ENCODE peak calls at places on chromosomes 5 and 9, in six cellular contexts. D, X, U, Y, I and T are unnamed samples.

GRCh38 chr9:116207371-116208111 is 54.0 kb downstream of the PAPPA start:
- DNase-seq in D (no peak), X (no peak), U (no peak), Y (no peak), I (no peak), T (no peak)

GRCh38 chr9:96612105-96612965 is 7.3 kb downstream of the CDC14B start:
- DNase-seq in D (peak; percentile 62), X (peak; percentile 90), U (peak; percentile 80), Y (peak; percentile 94), I (no peak), T (no peak)

GRCh38 chr9:69295872-69296562 is 29.0 kb upstream of the ENTREP1 start:
- DNase-seq in D (no peak), X (no peak), U (no peak), Y (peak; percentile 2), I (no peak), T (peak; percentile 39)

GRCh38 chr5:52132053-52132452 is 655.7 kb upstream of the ITGA1 start:
- DNase-seq in D (no peak), X (no peak), U (no peak), Y (no peak), I (no peak), T (no peak)

GRCh38 chr5:172793577-172794488 is 22.8 kb upstream of the DUSP1 start:
- DNase-seq in D (no peak), X (peak; percentile 78), U (no peak), Y (no peak), I (no peak), T (peak; percentile 61)

GRCh38 chr5:95861221-95861857 is 38.8 kb upstream of the GLRX start:
- DNase-seq in D (peak; percentile 92), X (peak; percentile 100), U (peak; percentile 98), Y (peak; percentile 97), I (no peak), T (peak; percentile 53)

GRCh38 chr9:110328763-110329162 is 8.9 kb downstream of the TXNDC8 start:
- DNase-seq in D (no peak), X (no peak), U (no peak), Y (no peak), I (no peak), T (no peak)

GRCh38 chr5:9686211-9686610 is 56.1 kb upstream of the TAS2R1 start:
- DNase-seq in D (no peak), X (peak; percentile 28), U (no peak), Y (peak; percentile 69), I (no peak), T (no peak)

GRCh38 chr9:129918296-129918950 is 83.2 kb downstream of the USP20 start:
- DNase-seq in D (no peak), X (no peak), U (no peak), Y (no peak), I (no peak), T (no peak)

GRCh38 chr9:89576404-89576824 is 28.4 kb upstream of the GADD45G start:
- DNase-seq in D (peak; percentile 28), X (peak; percentile 58), U (no peak), Y (peak; percentile 29), I (no peak), T (no peak)

GRCh38 chr9:37030591-37030939 is 3.5 kb downstream of the PAX5 start:
- DNase-seq in D (no peak), X (no peak), U (no peak), Y (no peak), I (no peak), T (no peak)

GRCh38 chr5:34656001-34656699 is at the start of gene RAI14:
- DNase-seq in D (peak; percentile 77), X (peak; percentile 81), U (no peak), Y (peak; percentile 88), I (peak; percentile 87), T (peak; percentile 85)

GRCh38 chr5:151740336-151740942 is 18.0 kb downstream of the ATOX1 start:
- DNase-seq in D (peak; percentile 85), X (peak; percentile 94), U (peak; percentile 90), Y (peak; percentile 97), I (peak; percentile 51), T (peak; percentile 83)

GRCh38 chr5:51371052-51371451 is 12.2 kb upstream of the ISL1 start:
- DNase-seq in D (no peak), X (no peak), U (no peak), Y (no peak), I (no peak), T (no peak)

GRCh38 chr5:131984945-131985665 is 26.4 kb downstream of the ACSL6 start:
- DNase-seq in D (no peak), X (no peak), U (no peak), Y (no peak), I (no peak), T (no peak)

GRCh38 chr9:136545065-136545965 is 533 bp downstream of the NOTCH1 start:
- DNase-seq in D (no peak), X (no peak), U (no peak), Y (no peak), I (no peak), T (peak; percentile 61)

GRCh38 chr5:133996683-133997252 is 8.0 kb downstream of the VDAC1 start:
- DNase-seq in D (no peak), X (no peak), U (no peak), Y (no peak), I (peak; percentile 41), T (no peak)

GRCh38 chr5:146338774-146339714 is at the start of gene POU4F3:
- DNase-seq in D (no peak), X (no peak), U (no peak), Y (no peak), I (peak; percentile 34), T (no peak)

GRCh38 chr9:127629468-127630081 is 17.5 kb downstream of the STXBP1 start:
- DNase-seq in D (no peak), X (peak; percentile 18), U (no peak), Y (no peak), I (no peak), T (no peak)

GRCh38 chr5:76960004-76960625 is 7.3 kb downstream of the CRHBP start:
- DNase-seq in D (no peak), X (no peak), U (no peak), Y (no peak), I (no peak), T (no peak)

GRCh38 chr5:9698125-9698848 is 68.1 kb upstream of the TAS2R1 start:
- DNase-seq in D (peak; percentile 54), X (peak; percentile 3), U (peak; percentile 46), Y (peak; percentile 94), I (no peak), T (no peak)

GRCh38 chr9:125987420-125987819 is 240.2 kb downstream of the PBX3 start:
- DNase-seq in D (no peak), X (no peak), U (no peak), Y (no peak), I (no peak), T (no peak)

GRCh38 chr9:37692622-37693221 is 42.0 kb downstream of the FRMPD1 start:
- DNase-seq in D (no peak), X (no peak), U (no peak), Y (no peak), I (no peak), T (no peak)

GRCh38 chr9:94895668-94896067 is 169.2 kb downstream of the AOPEP start:
- DNase-seq in D (no peak), X (no peak), U (no peak), Y (no peak), I (no peak), T (no peak)

GRCh38 chr9:94900222-94901018 is 173.9 kb downstream of the AOPEP start:
- DNase-seq in D (peak; percentile 95), X (peak; percentile 99), U (peak; percentile 95), Y (peak; percentile 99), I (no peak), T (peak; percentile 66)

GRCh38 chr9:94901019-94901363 is 174.5 kb downstream of the AOPEP start:
- DNase-seq in D (no peak), X (no peak), U (no peak), Y (no peak), I (no peak), T (no peak)

GRCh38 chr9:94896512-94896911 is 170.0 kb downstream of the AOPEP start:
- DNase-seq in D (no peak), X (no peak), U (no peak), Y (no peak), I (no peak), T (no peak)

GRCh38 chr9:94899464-94900221 is 173.1 kb downstream of the AOPEP start:
- DNase-seq in D (no peak), X (no peak), U (no peak), Y (no peak), I (no peak), T (no peak)
- TF ChIP-seq CTCF in D (no peak), X (no peak), U (no peak), Y (no peak), I (no peak), T (no peak)

DNA sequence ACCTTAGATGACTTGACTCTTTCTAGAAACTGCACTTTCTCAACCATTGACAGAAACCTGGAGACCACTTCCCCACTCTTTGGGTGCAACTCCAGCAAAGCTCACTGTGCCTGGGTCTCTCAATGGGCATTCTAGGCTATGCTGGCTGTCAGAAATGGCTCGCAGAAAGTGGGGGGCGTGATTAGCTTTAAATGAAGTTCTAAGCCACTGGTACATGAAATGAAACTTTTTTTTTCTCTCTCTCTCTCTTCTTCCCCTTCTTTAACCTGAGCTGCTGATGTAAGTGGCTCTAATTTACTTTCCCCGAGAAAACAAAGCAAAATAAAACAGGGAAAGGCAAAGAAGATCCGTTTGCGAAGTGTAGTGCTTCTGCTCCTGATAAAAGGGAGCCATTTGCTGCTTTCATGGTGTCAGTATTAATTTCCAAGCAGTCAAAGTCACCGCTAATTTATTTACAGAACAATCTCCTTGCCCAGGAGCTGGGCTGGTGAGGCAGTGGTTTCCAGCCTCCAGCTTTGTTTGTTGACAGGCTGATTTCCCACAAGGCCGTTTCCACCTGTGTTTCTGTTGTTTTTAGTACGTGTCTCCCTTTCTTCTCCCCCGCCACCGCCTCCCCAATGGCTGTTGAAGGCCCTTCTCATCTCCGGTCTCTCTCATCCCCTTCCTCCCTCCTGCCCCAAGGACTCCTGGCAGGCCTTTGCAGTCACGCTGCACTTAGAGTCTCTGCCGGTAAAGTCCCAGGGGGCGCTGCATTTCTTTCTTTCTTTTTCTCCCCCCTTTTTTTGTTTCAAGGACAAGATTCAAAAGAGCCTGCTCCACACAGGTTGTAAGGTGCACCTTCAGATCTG is 422.9 kb downstream of the EBF1 start:
- DNase-seq in D (no peak), X (no peak), U (no peak), Y (no peak), I (peak; percentile 19), T (no peak)
- TF ChIP-seq CTCF in D (no peak), X (peak; percentile 12), U (no peak), Y (no peak), I (peak; percentile 24), T (no peak)

DNA sequence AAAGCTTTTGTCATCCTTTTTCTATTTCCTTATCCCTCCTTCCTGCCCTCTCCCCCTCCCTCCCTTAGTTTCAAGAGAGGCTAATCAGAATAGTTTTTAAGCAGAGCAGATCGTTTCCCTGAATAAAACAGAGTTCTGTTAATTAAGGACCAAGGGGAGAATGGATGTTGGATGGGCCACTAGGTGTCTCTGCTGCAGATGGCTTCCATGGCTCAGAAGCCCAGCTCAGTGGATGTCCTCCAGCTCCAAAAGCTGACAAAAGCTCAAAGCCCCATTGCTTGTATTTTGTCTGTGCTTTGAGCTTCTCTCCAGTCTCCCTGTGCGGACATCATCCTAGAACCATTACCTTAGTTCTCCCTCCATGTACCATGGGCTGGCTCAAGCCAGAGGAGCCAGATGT is 21.0 kb upstream of the NPR3 start:
- DNase-seq in D (no peak), X (peak; percentile 9), U (no peak), Y (peak; percentile 8), I (no peak), T (no peak)
- TF ChIP-seq CTCF in D (peak; percentile 21), X (peak; percentile 27), U (peak; percentile 30), Y (peak; percentile 37), I (no peak), T (no peak)

GRCh38 chr9:72333758-72334157 is 31.2 kb downstream of the ZFAND5 start:
- DNase-seq in D (no peak), X (no peak), U (no peak), Y (no peak), I (no peak), T (no peak)
- TF ChIP-seq CTCF in D (no peak), X (no peak), U (no peak), Y (no peak), I (no peak), T (no peak)

GRCh38 chr5:138464018-138464387 is 1.3 kb upstream of the EGR1 start:
- DNase-seq in D (peak; percentile 90), X (peak; percentile 95), U (peak; percentile 80), Y (peak; percentile 94), I (peak; percentile 95), T (peak; percentile 99)
- TF ChIP-seq CTCF in D (peak; percentile 67), X (peak; percentile 48), U (peak; percentile 70), Y (peak; percentile 64), I (peak; percentile 95), T (peak; percentile 98)